ENCODE peak calls at places on chromosomes 12 and 14, in six cellular contexts. One of them, this sample, is unnamed.

GRCh38 chr12:55044135-55044534 is 24.4 kb downstream of the NEUROD4 start:
- DNase-seq in activated T-helper 1 cell treated with anti-CD3 and anti-CD28 coated beads, Interleukin-12 subunit alpha, Interleukin-12 subunit beta, Interleukin-2, Interleukin-4 antibody, amounts not matched to agents 30 ng/mL and 10 ng/mL and 1 ng/mL, durations not matched to agents 14 hours and 24 hours and 36 hours: no peak
- DNase-seq in CD4-positive, alpha-beta T cell: no peak
- DNase-seq in MCF 10A: no peak
- DNase-seq in neural progenitor cell: no peak
- DNase-seq in GM12878: no peak
- DNase-seq in this sample: no peak

GRCh38 chr14:68492889-68493288 is 300.0 kb downstream of the ZFP36L1 start:
- DNase-seq in activated T-helper 1 cell treated with anti-CD3 and anti-CD28 coated beads, Interleukin-12 subunit alpha, Interleukin-12 subunit beta, Interleukin-2, Interleukin-4 antibody, amounts not matched to agents 30 ng/mL and 10 ng/mL and 1 ng/mL, durations not matched to agents 14 hours and 24 hours and 36 hours: no peak
- DNase-seq in CD4-positive, alpha-beta T cell: no peak
- DNase-seq in MCF 10A: no peak
- DNase-seq in GM12878: no peak
- DNase-seq in neural progenitor cell: no peak
- DNase-seq in this sample: no peak

GRCh38 chr14:76950043-76951020 is 78.2 kb downstream of the IRF2BPL start:
- DNase-seq in activated T-helper 1 cell treated with anti-CD3 and anti-CD28 coated beads, Interleukin-12 subunit alpha, Interleukin-12 subunit beta, Interleukin-2, Interleukin-4 antibody, amounts not matched to agents 30 ng/mL and 10 ng/mL and 1 ng/mL, durations not matched to agents 14 hours and 24 hours and 36 hours: no peak
- DNase-seq in neural progenitor cell: no peak
- DNase-seq in CD4-positive, alpha-beta T cell: no peak
- DNase-seq in GM12878: no peak
- DNase-seq in MCF 10A: no peak
- DNase-seq in this sample: no peak

GRCh38 chr12:116832353-116832752 is 48.9 kb downstream of the HRK start:
- DNase-seq in neural progenitor cell: no peak
- DNase-seq in GM12878: no peak
- DNase-seq in activated T-helper 1 cell treated with anti-CD3 and anti-CD28 coated beads, Interleukin-12 subunit alpha, Interleukin-12 subunit beta, Interleukin-2, Interleukin-4 antibody, amounts not matched to agents 30 ng/mL and 10 ng/mL and 1 ng/mL, durations not matched to agents 14 hours and 24 hours and 36 hours: no peak
- DNase-seq in MCF 10A: no peak
- DNase-seq in CD4-positive, alpha-beta T cell: no peak
- DNase-seq in this sample: no peak

GRCh38 chr12:12977231-12977630 is 22.8 kb downstream of the HEBP1 start:
- DNase-seq in GM12878: no peak
- DNase-seq in activated T-helper 1 cell treated with anti-CD3 and anti-CD28 coated beads, Interleukin-12 subunit alpha, Interleukin-12 subunit beta, Interleukin-2, Interleukin-4 antibody, amounts not matched to agents 30 ng/mL and 10 ng/mL and 1 ng/mL, durations not matched to agents 14 hours and 24 hours and 36 hours: no peak
- DNase-seq in CD4-positive, alpha-beta T cell: no peak
- DNase-seq in neural progenitor cell: no peak
- DNase-seq in MCF 10A: no peak
- DNase-seq in this sample: no peak

GRCh38 chr12:123614531-123614930 is 12.6 kb downstream of the DDX55 start:
- DNase-seq in GM12878: no peak
- DNase-seq in activated T-helper 1 cell treated with anti-CD3 and anti-CD28 coated beads, Interleukin-12 subunit alpha, Interleukin-12 subunit beta, Interleukin-2, Interleukin-4 antibody, amounts not matched to agents 30 ng/mL and 10 ng/mL and 1 ng/mL, durations not matched to agents 14 hours and 24 hours and 36 hours: no peak
- DNase-seq in MCF 10A: peak
- DNase-seq in neural progenitor cell: no peak
- DNase-seq in CD4-positive, alpha-beta T cell: no peak
- DNase-seq in this sample: no peak

GRCh38 chr12:50924439-50925341 is 27.7 kb upstream of the HIGD1C start:
- DNase-seq in MCF 10A: peak
- DNase-seq in GM12878: peak
- DNase-seq in activated T-helper 1 cell treated with anti-CD3 and anti-CD28 coated beads, Interleukin-12 subunit alpha, Interleukin-12 subunit beta, Interleukin-2, Interleukin-4 antibody, amounts not matched to agents 30 ng/mL and 10 ng/mL and 1 ng/mL, durations not matched to agents 14 hours and 24 hours and 36 hours: peak
- DNase-seq in neural progenitor cell: peak
- DNase-seq in CD4-positive, alpha-beta T cell: no peak
- DNase-seq in this sample: peak

GRCh38 chr12:130476451-130476850 is 138.8 kb downstream of the PIWIL1 start:
- DNase-seq in CD4-positive, alpha-beta T cell: no peak
- DNase-seq in neural progenitor cell: no peak
- DNase-seq in MCF 10A: no peak
- DNase-seq in GM12878: no peak
- DNase-seq in activated T-helper 1 cell treated with anti-CD3 and anti-CD28 coated beads, Interleukin-12 subunit alpha, Interleukin-12 subunit beta, Interleukin-2, Interleukin-4 antibody, amounts not matched to agents 30 ng/mL and 10 ng/mL and 1 ng/mL, durations not matched to agents 14 hours and 24 hours and 36 hours: no peak
- DNase-seq in this sample: no peak

GRCh38 chr12:130949806-130950205 is 3.9 kb upstream of the ADGRD1 start:
- DNase-seq in activated T-helper 1 cell treated with anti-CD3 and anti-CD28 coated beads, Interleukin-12 subunit alpha, Interleukin-12 subunit beta, Interleukin-2, Interleukin-4 antibody, amounts not matched to agents 30 ng/mL and 10 ng/mL and 1 ng/mL, durations not matched to agents 14 hours and 24 hours and 36 hours: no peak
- DNase-seq in GM12878: no peak
- DNase-seq in CD4-positive, alpha-beta T cell: no peak
- DNase-seq in MCF 10A: no peak
- DNase-seq in neural progenitor cell: no peak
- DNase-seq in this sample: no peak

GRCh38 chr14:64788706-64789105 is 84.5 kb downstream of the PLEKHG3 start:
- DNase-seq in GM12878: no peak
- DNase-seq in activated T-helper 1 cell treated with anti-CD3 and anti-CD28 coated beads, Interleukin-12 subunit alpha, Interleukin-12 subunit beta, Interleukin-2, Interleukin-4 antibody, amounts not matched to agents 30 ng/mL and 10 ng/mL and 1 ng/mL, durations not matched to agents 14 hours and 24 hours and 36 hours: no peak
- DNase-seq in CD4-positive, alpha-beta T cell: no peak
- DNase-seq in neural progenitor cell: no peak
- DNase-seq in MCF 10A: peak
- DNase-seq in this sample: no peak

This sample was measured in HuH-7.